ENCODE peak calls at places on chromosome 19, in ten cellular contexts. One of them, this sample, is unnamed.

GRCh38 chr19:51354742-51355148 is 11.4 kb downstream of the ETFB start:
- DNase-seq in esophagus muscularis mucosa: no peak
- DNase-seq in psoas muscle: peak; percentile 27
- DNase-seq in ovary: no peak
- DNase-seq in tibial nerve: no peak
- DNase-seq in uterus: no peak
- DNase-seq in cardiac muscle cell: peak; percentile 85
- DNase-seq in endodermal cell: peak; percentile 88
- DNase-seq in GM23338: peak; percentile 81
- DNase-seq in right atrium auricular region: no peak
- DNase-seq in this sample: peak; percentile 12

GRCh38 chr19:47032171-47032811 is 12.7 kb downstream of the NPAS1 start:
- DNase-seq in esophagus muscularis mucosa: no peak
- DNase-seq in psoas muscle: no peak
- DNase-seq in ovary: no peak
- DNase-seq in tibial nerve: no peak
- DNase-seq in uterus: no peak
- DNase-seq in cardiac muscle cell: peak; percentile 63
- DNase-seq in endodermal cell: peak; percentile 94
- DNase-seq in GM23338: peak; percentile 94
- DNase-seq in right atrium auricular region: no peak
- DNase-seq in this sample: peak; percentile 49

GRCh38 chr19:6556480-6556879 is 25.7 kb downstream of the TNFSF9 start:
- DNase-seq in esophagus muscularis mucosa: no peak
- DNase-seq in psoas muscle: no peak
- DNase-seq in ovary: no peak
- DNase-seq in tibial nerve: no peak
- DNase-seq in uterus: no peak
- DNase-seq in cardiac muscle cell: no peak
- DNase-seq in endodermal cell: no peak
- DNase-seq in GM23338: no peak
- DNase-seq in right atrium auricular region: no peak
- DNase-seq in this sample: no peak

GRCh38 chr19:28553005-28553404 is 659.9 kb downstream of the UQCRFS1 start:
- DNase-seq in esophagus muscularis mucosa: peak; percentile 31
- DNase-seq in psoas muscle: no peak
- DNase-seq in ovary: no peak
- DNase-seq in tibial nerve: no peak
- DNase-seq in uterus: no peak
- DNase-seq in cardiac muscle cell: no peak
- DNase-seq in endodermal cell: no peak
- DNase-seq in GM23338: no peak
- DNase-seq in right atrium auricular region: no peak
- DNase-seq in this sample: no peak

GRCh38 chr19:36121486-36122124 is 6.3 kb downstream of the TBCB start:
- DNase-seq in esophagus muscularis mucosa: no peak
- DNase-seq in psoas muscle: no peak
- DNase-seq in ovary: no peak
- DNase-seq in tibial nerve: no peak
- DNase-seq in uterus: no peak
- DNase-seq in cardiac muscle cell: no peak
- DNase-seq in endodermal cell: no peak
- DNase-seq in GM23338: no peak
- DNase-seq in right atrium auricular region: no peak
- DNase-seq in this sample: no peak

GRCh38 chr19:45900661-45901431 is 1.6 kb downstream of the MYPOP start:
- DNase-seq in esophagus muscularis mucosa: no peak
- DNase-seq in psoas muscle: no peak
- DNase-seq in ovary: no peak
- DNase-seq in tibial nerve: no peak
- DNase-seq in uterus: no peak
- DNase-seq in cardiac muscle cell: no peak
- DNase-seq in endodermal cell: peak; percentile 65
- DNase-seq in GM23338: peak; percentile 59
- DNase-seq in right atrium auricular region: no peak
- DNase-seq in this sample: no peak

GRCh38 chr19:39208175-39208795 is 4.2 kb upstream of the SYCN start:
- DNase-seq in esophagus muscularis mucosa: no peak
- DNase-seq in psoas muscle: no peak
- DNase-seq in ovary: no peak
- DNase-seq in tibial nerve: no peak
- DNase-seq in uterus: no peak
- DNase-seq in cardiac muscle cell: no peak
- DNase-seq in endodermal cell: no peak
- DNase-seq in GM23338: no peak
- DNase-seq in right atrium auricular region: no peak
- DNase-seq in this sample: no peak

GRCh38 chr19:56837492-56837891 is 3.0 kb downstream of the PEG3 start:
- DNase-seq in esophagus muscularis mucosa: no peak
- DNase-seq in psoas muscle: peak; percentile 81
- DNase-seq in ovary: peak; percentile 87
- DNase-seq in tibial nerve: peak; percentile 45
- DNase-seq in uterus: peak; percentile 77
- DNase-seq in cardiac muscle cell: no peak
- DNase-seq in endodermal cell: no peak
- DNase-seq in GM23338: no peak
- DNase-seq in right atrium auricular region: peak; percentile 82
- DNase-seq in this sample: no peak

DNA sequence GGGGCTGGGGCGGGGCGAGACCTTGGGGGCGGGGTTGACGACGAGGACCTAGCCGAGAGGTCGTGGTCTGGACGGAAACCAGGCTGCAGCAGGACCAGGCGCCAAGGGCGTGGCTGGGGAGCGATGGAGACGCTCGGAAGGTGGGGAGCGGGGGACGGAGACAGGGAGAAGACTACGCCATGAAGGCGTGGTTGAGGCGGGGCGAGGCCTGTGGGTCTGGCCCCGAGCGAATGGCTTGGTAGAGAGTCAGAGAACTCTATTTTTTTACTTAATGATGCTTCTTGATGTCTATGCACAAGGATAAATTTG is 665 bp upstream of the FBXL12 start:
- DNase-seq in esophagus muscularis mucosa: no peak
- DNase-seq in psoas muscle: no peak
- DNase-seq in ovary: no peak
- DNase-seq in tibial nerve: no peak
- DNase-seq in uterus: no peak
- DNase-seq in cardiac muscle cell: no peak
- DNase-seq in endodermal cell: no peak
- DNase-seq in GM23338: no peak
- DNase-seq in right atrium auricular region: no peak
- DNase-seq in this sample: no peak
- H3K4me3 ChIP-seq in esophagus muscularis mucosa: peak overlapping the region; percentile 92
- H3K4me3 ChIP-seq in psoas muscle: peak overlapping the region; percentile 98
- H3K4me3 ChIP-seq in ovary: peak overlapping the region; percentile 34
- H3K4me3 ChIP-seq in tibial nerve: peak overlapping the region; percentile 40
- H3K4me3 ChIP-seq in uterus: peak overlapping the region; percentile 98
- H3K4me3 ChIP-seq in cardiac muscle cell: peak overlapping the region; percentile 14
- H3K4me3 ChIP-seq in endodermal cell: peak overlapping the region; percentile 47
- H3K4me3 ChIP-seq in GM23338: peak overlapping the region; percentile 45
- H3K4me3 ChIP-seq in right atrium auricular region: peak overlapping the region; percentile 20
- H3K4me3 ChIP-seq in this sample: peak overlapping the region; percentile 47

GRCh38 chr19:13137290-13137794 is 12.8 kb downstream of the STX10 start:
- DNase-seq in esophagus muscularis mucosa: no peak
- DNase-seq in psoas muscle: no peak
- DNase-seq in ovary: no peak
- DNase-seq in tibial nerve: no peak
- DNase-seq in uterus: no peak
- DNase-seq in cardiac muscle cell: no peak
- DNase-seq in endodermal cell: no peak
- DNase-seq in GM23338: no peak
- DNase-seq in right atrium auricular region: no peak
- DNase-seq in this sample: no peak

GRCh38 chr19:13133241-13133870 is 15.3 kb downstream of the NACC1 start:
- DNase-seq in esophagus muscularis mucosa: no peak
- DNase-seq in psoas muscle: no peak
- DNase-seq in ovary: no peak
- DNase-seq in tibial nerve: no peak
- DNase-seq in uterus: no peak
- DNase-seq in cardiac muscle cell: no peak
- DNase-seq in endodermal cell: no peak
- DNase-seq in GM23338: no peak
- DNase-seq in right atrium auricular region: no peak
- DNase-seq in this sample: no peak

GRCh38 chr19:13134626-13135025 is 15.5 kb downstream of the STX10 start:
- DNase-seq in esophagus muscularis mucosa: no peak
- DNase-seq in psoas muscle: no peak
- DNase-seq in ovary: no peak
- DNase-seq in tibial nerve: no peak
- DNase-seq in uterus: no peak
- DNase-seq in cardiac muscle cell: no peak
- DNase-seq in endodermal cell: no peak
- DNase-seq in GM23338: no peak
- DNase-seq in right atrium auricular region: no peak
- DNase-seq in this sample: no peak

GRCh38 chr19:13132471-13133166 is 14.6 kb downstream of the NACC1 start:
- DNase-seq in esophagus muscularis mucosa: no peak
- DNase-seq in psoas muscle: no peak
- DNase-seq in ovary: no peak
- DNase-seq in tibial nerve: no peak
- DNase-seq in uterus: no peak
- DNase-seq in cardiac muscle cell: no peak
- DNase-seq in endodermal cell: no peak
- DNase-seq in GM23338: no peak
- DNase-seq in right atrium auricular region: no peak
- DNase-seq in this sample: no peak

DNA sequence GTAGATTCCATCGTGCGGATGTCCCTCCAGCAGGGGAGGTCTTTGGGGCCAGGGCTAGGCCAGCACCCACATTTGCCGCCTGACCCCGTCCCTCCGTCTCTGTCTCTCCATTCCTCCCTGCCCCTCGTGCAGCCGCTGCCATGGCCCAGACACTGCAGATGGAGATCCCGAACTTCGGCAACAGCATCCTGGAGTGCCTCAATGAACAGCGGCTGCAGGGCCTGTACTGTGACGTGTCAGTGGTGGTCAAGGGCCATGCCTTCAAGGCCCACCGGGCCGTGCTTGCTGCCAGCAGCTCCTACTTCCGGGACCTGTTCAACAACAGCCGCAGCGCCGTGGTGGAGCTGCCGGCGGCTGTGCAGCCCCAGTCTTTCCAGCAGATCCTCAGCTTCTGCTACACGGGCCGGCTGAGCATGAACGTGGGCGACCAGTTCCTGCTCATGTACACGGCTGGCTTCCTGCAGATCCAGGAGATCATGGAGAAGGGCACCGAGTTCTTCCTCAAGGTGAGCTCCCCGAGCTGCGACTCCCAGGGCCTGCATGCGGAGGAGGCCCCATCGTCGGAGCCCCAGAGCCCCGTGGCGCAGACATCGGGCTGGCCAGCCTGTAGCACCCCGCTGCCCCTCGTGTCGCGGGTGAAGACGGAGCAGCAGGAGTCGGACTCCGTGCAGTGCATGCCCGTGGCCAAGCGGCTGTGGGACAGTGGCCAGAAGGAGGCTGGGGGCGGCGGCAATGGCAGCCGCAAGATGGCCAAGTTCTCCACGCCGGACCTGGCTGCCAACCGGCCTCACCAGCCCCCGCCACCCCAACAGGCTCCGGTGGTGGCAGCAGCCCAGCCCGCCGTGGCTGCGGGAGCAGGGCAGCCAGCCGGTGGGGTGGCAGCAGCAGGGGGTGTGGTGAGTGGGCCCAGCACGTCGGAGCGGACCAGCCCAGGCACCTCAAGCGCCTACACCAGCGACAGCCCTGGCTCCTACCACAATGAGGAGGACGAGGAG is 14.8 kb downstream of the STX10 start:
- DNase-seq in esophagus muscularis mucosa: no peak
- DNase-seq in psoas muscle: no peak
- DNase-seq in ovary: no peak
- DNase-seq in tibial nerve: no peak
- DNase-seq in uterus: no peak
- DNase-seq in cardiac muscle cell: no peak
- DNase-seq in endodermal cell: no peak
- DNase-seq in GM23338: no peak
- DNase-seq in right atrium auricular region: no peak
- DNase-seq in this sample: no peak
- H3K36me3 ChIP-seq in esophagus muscularis mucosa: peaks cover 56% of the 10 kb centered on the region
- H3K36me3 ChIP-seq in psoas muscle: peaks cover 44% of the 10 kb centered on the region
- H3K36me3 ChIP-seq in ovary: no peaks in the 10 kb centered on the region
- H3K36me3 ChIP-seq in tibial nerve: peaks cover 5% of the 10 kb centered on the region
- H3K36me3 ChIP-seq in uterus: no peaks in the 10 kb centered on the region
- H3K36me3 ChIP-seq in cardiac muscle cell: peaks cover 26% of the 10 kb centered on the region
- H3K36me3 ChIP-seq in endodermal cell: peaks cover 62% of the 10 kb centered on the region
- H3K36me3 ChIP-seq in GM23338: peaks cover 5% of the 10 kb centered on the region
- H3K36me3 ChIP-seq in right atrium auricular region: peaks cover 41% of the 10 kb centered on the region
- H3K36me3 ChIP-seq in this sample: peaks cover 41% of the 10 kb centered on the region

DNA sequence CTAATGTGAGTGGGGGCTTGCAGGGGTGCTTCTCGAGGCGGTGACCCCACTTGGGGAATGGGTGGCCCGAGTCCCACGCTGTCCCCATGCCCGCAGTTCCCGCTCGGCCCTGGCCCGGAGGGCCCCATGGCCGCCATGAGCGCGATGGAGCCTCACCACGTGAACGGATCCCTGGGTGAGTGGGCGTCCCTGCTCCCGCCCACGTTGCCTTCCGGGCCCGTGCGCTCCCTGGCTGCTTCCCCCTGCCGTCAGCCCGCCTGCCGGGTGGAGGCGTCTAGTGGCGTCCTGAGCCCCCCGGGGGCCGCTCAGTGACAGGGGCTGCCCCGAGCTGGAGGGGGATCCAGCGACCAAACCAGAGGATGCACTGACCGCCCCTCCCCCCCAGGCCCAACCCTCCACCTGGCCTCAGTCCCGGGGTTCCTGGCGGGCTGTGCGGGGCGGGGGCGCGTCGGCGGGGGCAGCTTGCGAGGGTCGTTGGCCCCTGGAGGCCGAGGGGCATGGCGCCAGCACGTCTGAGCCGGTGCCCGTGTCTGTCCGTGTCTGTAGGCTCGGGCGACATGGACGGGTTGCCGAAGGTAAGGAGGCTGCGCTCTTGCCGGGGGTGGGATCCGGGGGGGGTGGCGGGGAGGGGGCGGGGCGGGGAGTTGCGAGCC is 4.8 kb downstream of the ISYNA1 start:
- DNase-seq in esophagus muscularis mucosa: no peak
- DNase-seq in psoas muscle: peak; percentile 65
- DNase-seq in ovary: peak; percentile 87
- DNase-seq in tibial nerve: no peak
- DNase-seq in uterus: peak; percentile 53
- DNase-seq in cardiac muscle cell: no peak
- DNase-seq in endodermal cell: peak; percentile 81
- DNase-seq in GM23338: peak; percentile 70
- DNase-seq in right atrium auricular region: no peak
- DNase-seq in this sample: no peak
- H3K27ac ChIP-seq in esophagus muscularis mucosa: peak overlapping the region; percentile 74
- H3K27ac ChIP-seq in psoas muscle: no peak overlapping the region
- H3K27ac ChIP-seq in ovary: peak overlapping the region; percentile 76
- H3K27ac ChIP-seq in tibial nerve: peak overlapping the region; percentile 70
- H3K27ac ChIP-seq in uterus: peak overlapping the region; percentile 80
- H3K27ac ChIP-seq in cardiac muscle cell: peak overlapping the region; percentile 61
- H3K27ac ChIP-seq in endodermal cell: no peak overlapping the region
- H3K27ac ChIP-seq in GM23338: no peak overlapping the region
- H3K27ac ChIP-seq in right atrium auricular region: peak overlapping the region; percentile 60
- H3K27ac ChIP-seq in this sample: peak overlapping the region; percentile 55

GRCh38 chr19:41929536-41930071 is 1.4 kb upstream of the ERFL start:
- DNase-seq in esophagus muscularis mucosa: no peak
- DNase-seq in psoas muscle: no peak
- DNase-seq in ovary: no peak
- DNase-seq in tibial nerve: no peak
- DNase-seq in uterus: no peak
- DNase-seq in cardiac muscle cell: no peak
- DNase-seq in endodermal cell: peak; percentile 75
- DNase-seq in GM23338: peak; percentile 53
- DNase-seq in right atrium auricular region: no peak
- DNase-seq in this sample: no peak

GRCh38 chr19:41928221-41928683 is at the start of gene ERFL:
- DNase-seq in esophagus muscularis mucosa: no peak
- DNase-seq in psoas muscle: no peak
- DNase-seq in ovary: no peak
- DNase-seq in tibial nerve: no peak
- DNase-seq in uterus: no peak
- DNase-seq in cardiac muscle cell: no peak
- DNase-seq in endodermal cell: peak; percentile 64
- DNase-seq in GM23338: peak; percentile 50
- DNase-seq in right atrium auricular region: no peak
- DNase-seq in this sample: no peak

GRCh38 chr19:41927810-41928192 is 448 bp downstream of the ERFL start:
- DNase-seq in esophagus muscularis mucosa: no peak
- DNase-seq in psoas muscle: no peak
- DNase-seq in ovary: no peak
- DNase-seq in tibial nerve: no peak
- DNase-seq in uterus: no peak
- DNase-seq in cardiac muscle cell: no peak
- DNase-seq in endodermal cell: peak; percentile 71
- DNase-seq in GM23338: peak; percentile 46
- DNase-seq in right atrium auricular region: no peak
- DNase-seq in this sample: no peak

GRCh38 chr19:41930322-41930722 is 2.1 kb upstream of the ERFL start:
- DNase-seq in esophagus muscularis mucosa: no peak
- DNase-seq in psoas muscle: no peak
- DNase-seq in ovary: no peak
- DNase-seq in tibial nerve: no peak
- DNase-seq in uterus: no peak
- DNase-seq in cardiac muscle cell: no peak
- DNase-seq in endodermal cell: peak; percentile 58
- DNase-seq in GM23338: no peak
- DNase-seq in right atrium auricular region: no peak
- DNase-seq in this sample: no peak

GRCh38 chr19:41928754-41929535 is 696 bp upstream of the ERFL start:
- DNase-seq in esophagus muscularis mucosa: no peak
- DNase-seq in psoas muscle: no peak
- DNase-seq in ovary: no peak
- DNase-seq in tibial nerve: no peak
- DNase-seq in uterus: no peak
- DNase-seq in cardiac muscle cell: no peak
- DNase-seq in endodermal cell: peak; percentile 52
- DNase-seq in GM23338: no peak
- DNase-seq in right atrium auricular region: no peak
- DNase-seq in this sample: no peak
- H3K4me3 ChIP-seq in esophagus muscularis mucosa: peak overlapping the region; percentile 43
- H3K4me3 ChIP-seq in psoas muscle: peak overlapping the region; percentile 52
- H3K4me3 ChIP-seq in ovary: peak overlapping the region; percentile 17
- H3K4me3 ChIP-seq in tibial nerve: peak overlapping the region; percentile 34
- H3K4me3 ChIP-seq in uterus: peak overlapping the region; percentile 12
- H3K4me3 ChIP-seq in cardiac muscle cell: peak overlapping the region; percentile 42
- H3K4me3 ChIP-seq in endodermal cell: peak overlapping the region; percentile 11
- H3K4me3 ChIP-seq in GM23338: peak overlapping the region; percentile 63
- H3K4me3 ChIP-seq in right atrium auricular region: peak overlapping the region; percentile 22
- H3K4me3 ChIP-seq in this sample: peak overlapping the region; percentile 56

This sample was measured in effector memory CD4-positive, alpha-beta T cell.